ENCODE peak calls at places on chromosomes 6 and 20, in nine cellular contexts. P, R, O, W, D, V, C, F and S are unnamed samples.

GRCh38 chr6:109071125-109071917 is 23.3 kb downstream of the SESN1 start:
- DNase-seq in P (no peak), R (no peak), O (no peak), W (no peak), D (no peak), V (no peak), C (no peak), F (no peak), S (no peak)

GRCh38 chr6:132612449-132613116 is 11.5 kb downstream of the TAAR2 start:
- DNase-seq in P (no peak), R (no peak), O (no peak), W (no peak), D (no peak), V (no peak), C (no peak), F (no peak), S (no peak)

GRCh38 chr6:132995432-132995831 is 181.1 kb downstream of the RPS12 start:
- DNase-seq in P (no peak), R (no peak), O (no peak), W (no peak), D (no peak), V (no peak), C (no peak), F (no peak), S (no peak)

GRCh38 chr6:41306187-41306854 is 19.8 kb upstream of the TREM1 start:
- DNase-seq in P (no peak), R (peak; percentile 59), O (peak; percentile 18), W (no peak), D (no peak), V (peak; percentile 58), C (no peak), F (peak; percentile 58), S (no peak)

GRCh38 chr6:38554014-38554413 is 85.7 kb downstream of the BTBD9 start:
- DNase-seq in P (no peak), R (no peak), O (no peak), W (no peak), D (no peak), V (no peak), C (no peak), F (no peak), S (no peak)

GRCh38 chr6:78101387-78101786 is 448.5 kb downstream of the MEI4 start:
- DNase-seq in P (no peak), R (no peak), O (no peak), W (no peak), D (no peak), V (no peak), C (no peak), F (no peak), S (no peak)

GRCh38 chr6:109389650-109390274 is 7.5 kb upstream of the CD164 start:
- DNase-seq in P (no peak), R (peak; percentile 75), O (no peak), W (no peak), D (no peak), V (no peak), C (no peak), F (no peak), S (no peak)

GRCh38 chr20:57814529-57814928 is 104.7 kb upstream of the PMEPA1 start:
- DNase-seq in P (no peak), R (no peak), O (no peak), W (no peak), D (no peak), V (no peak), C (no peak), F (no peak), S (no peak)

GRCh38 chr6:29995346-29995777 is 53.0 kb downstream of the HLA-A start:
- DNase-seq in P (no peak), R (peak; percentile 45), O (no peak), W (no peak), D (no peak), V (no peak), C (no peak), F (no peak), S (no peak)

GRCh38 chr6:72969666-72970065 is 255.6 kb downstream of the KHDC1L start:
- DNase-seq in P (no peak), R (no peak), O (no peak), W (no peak), D (no peak), V (no peak), C (no peak), F (no peak), S (no peak)

GRCh38 chr6:157372501-157373280 is 8.3 kb upstream of the ZDHHC14 start:
- DNase-seq in P (no peak), R (no peak), O (no peak), W (no peak), D (no peak), V (no peak), C (no peak), F (no peak), S (no peak)

GRCh38 chr6:148869589-148869988 is 122.8 kb downstream of the UST start:
- DNase-seq in P (no peak), R (peak; percentile 72), O (no peak), W (peak; percentile 83), D (no peak), V (no peak), C (peak; percentile 80), F (no peak), S (peak; percentile 74)

GRCh38 chr6:81126150-81126549 is 626.3 kb downstream of the TENT5A start:
- DNase-seq in P (no peak), R (peak; percentile 53), O (no peak), W (peak; percentile 16), D (no peak), V (no peak), C (no peak), F (no peak), S (no peak)

GRCh38 chr20:53750827-53751393 is 157.3 kb upstream of the ZNF217 start:
- DNase-seq in P (no peak), R (peak; percentile 72), O (no peak), W (peak; percentile 87), D (no peak), V (no peak), C (peak; percentile 65), F (no peak), S (peak; percentile 46)

GRCh38 chr20:56440346-56441007 is 27.9 kb upstream of the RTF2 start:
- DNase-seq in P (no peak), R (no peak), O (peak; percentile 18), W (no peak), D (no peak), V (no peak), C (no peak), F (no peak), S (no peak)

GRCh38 chr6:100381111-100381510 is 83.6 kb downstream of the SIM1 start:
- DNase-seq in P (no peak), R (no peak), O (no peak), W (no peak), D (no peak), V (no peak), C (no peak), F (no peak), S (no peak)

GRCh38 chr6:109300874-109301273 is 81.4 kb downstream of the CD164 start:
- DNase-seq in P (no peak), R (no peak), O (no peak), W (no peak), D (no peak), V (no peak), C (no peak), F (no peak), S (no peak)

GRCh38 chr6:47098570-47098993 is 56.5 kb upstream of the ADGRF1 start:
- DNase-seq in P (no peak), R (peak; percentile 78), O (no peak), W (no peak), D (peak; percentile 30), V (no peak), C (peak; percentile 13), F (no peak), S (no peak)

GRCh38 chr6:122530440-122531046 is 58.9 kb upstream of the SERINC1 start:
- DNase-seq in P (no peak), R (peak; percentile 80), O (peak; percentile 40), W (peak; percentile 39), D (peak; percentile 31), V (peak; percentile 67), C (peak; percentile 29), F (peak; percentile 64), S (peak; percentile 48)

GRCh38 chr6:73207221-73207837 is 18.0 kb downstream of the KHDC1L start:
- DNase-seq in P (no peak), R (peak; percentile 16), O (no peak), W (no peak), D (no peak), V (no peak), C (no peak), F (no peak), S (no peak)

GRCh38 chr20:23298926-23299672 is 51.5 kb upstream of the NXT1 start:
- DNase-seq in P (no peak), R (peak; percentile 41), O (no peak), W (no peak), D (no peak), V (no peak), C (no peak), F (no peak), S (no peak)

GRCh38 chr20:35579196-35579595 is 36.4 kb upstream of the SPAG4 start:
- DNase-seq in P (no peak), R (no peak), O (no peak), W (no peak), D (no peak), V (no peak), C (no peak), F (no peak), S (no peak)

GRCh38 chr6:130355572-130355971 is 10.2 kb upstream of the TMEM200A start:
- DNase-seq in P (no peak), R (no peak), O (no peak), W (no peak), D (no peak), V (no peak), C (no peak), F (no peak), S (no peak)